ENCODE peak calls at places on chromosomes 12 and 14, in nine cellular contexts. One of them, this sample, is unnamed.

GRCh38 chr12:4849024-4849594 is 60.6 kb upstream of the KCNA1 start:
- DNase-seq in aorta: no peak
- DNase-seq in endothelial cell of umbilical vein: peak
- DNase-seq in ureter: no peak
- DNase-seq in NCI-H1092 treated with DMSO at 0.1 percent for 48 hours: peak
- DNase-seq in Karpas-422: peak
- DNase-seq in midbrain: no peak
- DNase-seq in GM12865: peak
- DNase-seq in NCI-H1417: peak
- DNase-seq in this sample: no peak

GRCh38 chr12:89665556-89665955 is 43.1 kb downstream of the ATP2B1 start:
- DNase-seq in endothelial cell of umbilical vein: no peak
- DNase-seq in NCI-H1092 treated with DMSO at 0.1 percent for 48 hours: no peak
- DNase-seq in GM12865: peak
- DNase-seq in aorta: no peak
- DNase-seq in ureter: no peak
- DNase-seq in NCI-H1417: peak
- DNase-seq in midbrain: no peak
- DNase-seq in Karpas-422: no peak
- DNase-seq in this sample: no peak

GRCh38 chr12:116136340-116136739 is 141.2 kb downstream of the MED13L start:
- DNase-seq in ureter: no peak
- DNase-seq in aorta: no peak
- DNase-seq in NCI-H1092 treated with DMSO at 0.1 percent for 48 hours: no peak
- DNase-seq in endothelial cell of umbilical vein: peak
- DNase-seq in NCI-H1417: no peak
- DNase-seq in GM12865: no peak
- DNase-seq in Karpas-422: no peak
- DNase-seq in midbrain: no peak
- DNase-seq in this sample: no peak

GRCh38 chr14:39265032-39265431 is 31.3 kb downstream of the MIA2 start:
- DNase-seq in NCI-H1417: peak
- DNase-seq in NCI-H1092 treated with DMSO at 0.1 percent for 48 hours: peak
- DNase-seq in endothelial cell of umbilical vein: no peak
- DNase-seq in Karpas-422: no peak
- DNase-seq in ureter: no peak
- DNase-seq in GM12865: no peak
- DNase-seq in midbrain: no peak
- DNase-seq in aorta: no peak
- DNase-seq in this sample: no peak

GRCh38 chr12:104578453-104578852 is 121.7 kb downstream of the CHST11 start:
- DNase-seq in aorta: no peak
- DNase-seq in NCI-H1092 treated with DMSO at 0.1 percent for 48 hours: no peak
- DNase-seq in ureter: no peak
- DNase-seq in midbrain: no peak
- DNase-seq in endothelial cell of umbilical vein: no peak
- DNase-seq in Karpas-422: no peak
- DNase-seq in NCI-H1417: no peak
- DNase-seq in GM12865: no peak
- DNase-seq in this sample: no peak

GRCh38 chr12:49358548-49359141 is 8.6 kb upstream of the SPATS2 start:
- DNase-seq in midbrain: peak
- DNase-seq in NCI-H1417: peak
- DNase-seq in NCI-H1092 treated with DMSO at 0.1 percent for 48 hours: peak
- DNase-seq in Karpas-422: peak
- DNase-seq in aorta: no peak
- DNase-seq in endothelial cell of umbilical vein: peak
- DNase-seq in ureter: no peak
- DNase-seq in GM12865: peak
- DNase-seq in this sample: peak

GRCh38 chr14:105075364-105076295 is 10.4 kb upstream of the GPR132 start:
- DNase-seq in NCI-H1092 treated with DMSO at 0.1 percent for 48 hours: no peak
- DNase-seq in GM12865: peak
- DNase-seq in midbrain: peak
- DNase-seq in ureter: no peak
- DNase-seq in NCI-H1417: peak
- DNase-seq in endothelial cell of umbilical vein: no peak
- DNase-seq in Karpas-422: no peak
- DNase-seq in aorta: peak
- DNase-seq in this sample: peak

GRCh38 chr12:111754671-111755070 is 12.1 kb upstream of the ALDH2 start:
- DNase-seq in NCI-H1417: no peak
- DNase-seq in aorta: no peak
- DNase-seq in GM12865: no peak
- DNase-seq in midbrain: no peak
- DNase-seq in ureter: no peak
- DNase-seq in endothelial cell of umbilical vein: no peak
- DNase-seq in NCI-H1092 treated with DMSO at 0.1 percent for 48 hours: no peak
- DNase-seq in Karpas-422: no peak
- DNase-seq in this sample: no peak

GRCh38 chr12:46926536-46926935 is 100.7 kb upstream of the SLC38A4 start:
- DNase-seq in ureter: no peak
- DNase-seq in NCI-H1417: no peak
- DNase-seq in midbrain: no peak
- DNase-seq in aorta: no peak
- DNase-seq in Karpas-422: no peak
- DNase-seq in GM12865: no peak
- DNase-seq in NCI-H1092 treated with DMSO at 0.1 percent for 48 hours: no peak
- DNase-seq in endothelial cell of umbilical vein: no peak
- DNase-seq in this sample: no peak

GRCh38 chr14:74634964-74635363 is 22.9 kb upstream of the LTBP2 start:
- DNase-seq in Karpas-422: no peak
- DNase-seq in NCI-H1417: peak
- DNase-seq in ureter: no peak
- DNase-seq in midbrain: no peak
- DNase-seq in endothelial cell of umbilical vein: peak
- DNase-seq in NCI-H1092 treated with DMSO at 0.1 percent for 48 hours: no peak
- DNase-seq in GM12865: no peak
- DNase-seq in aorta: no peak
- DNase-seq in this sample: no peak

GRCh38 chr12:41683023-41683422 is 461.7 kb downstream of the GXYLT1 start:
- DNase-seq in endothelial cell of umbilical vein: no peak
- DNase-seq in ureter: no peak
- DNase-seq in GM12865: no peak
- DNase-seq in NCI-H1092 treated with DMSO at 0.1 percent for 48 hours: no peak
- DNase-seq in aorta: no peak
- DNase-seq in NCI-H1417: no peak
- DNase-seq in midbrain: no peak
- DNase-seq in Karpas-422: peak
- DNase-seq in this sample: no peak

GRCh38 chr12:28025821-28026505 is 53.4 kb upstream of the PTHLH start:
- DNase-seq in NCI-H1417: no peak
- DNase-seq in GM12865: no peak
- DNase-seq in endothelial cell of umbilical vein: no peak
- DNase-seq in aorta: no peak
- DNase-seq in NCI-H1092 treated with DMSO at 0.1 percent for 48 hours: no peak
- DNase-seq in midbrain: no peak
- DNase-seq in Karpas-422: no peak
- DNase-seq in ureter: no peak
- DNase-seq in this sample: no peak

GRCh38 chr14:102316048-102316745 is 3.3 kb upstream of the ZNF839 start:
- DNase-seq in aorta: peak
- DNase-seq in endothelial cell of umbilical vein: no peak
- DNase-seq in ureter: no peak
- DNase-seq in NCI-H1092 treated with DMSO at 0.1 percent for 48 hours: peak
- DNase-seq in NCI-H1417: no peak
- DNase-seq in Karpas-422: peak
- DNase-seq in midbrain: no peak
- DNase-seq in GM12865: peak
- DNase-seq in this sample: no peak

GRCh38 chr14:51081712-51082111 is 13.2 kb downstream of the TRIM9 start:
- DNase-seq in GM12865: no peak
- DNase-seq in NCI-H1417: no peak
- DNase-seq in NCI-H1092 treated with DMSO at 0.1 percent for 48 hours: no peak
- DNase-seq in endothelial cell of umbilical vein: no peak
- DNase-seq in Karpas-422: no peak
- DNase-seq in midbrain: no peak
- DNase-seq in aorta: no peak
- DNase-seq in ureter: no peak
- DNase-seq in this sample: no peak

GRCh38 chr12:4270670-4271432 is 2.7 kb upstream of the CCND2 start:
- DNase-seq in GM12865: peak
- DNase-seq in Karpas-422: peak
- DNase-seq in aorta: peak
- DNase-seq in ureter: peak
- DNase-seq in NCI-H1417: no peak
- DNase-seq in midbrain: no peak
- DNase-seq in NCI-H1092 treated with DMSO at 0.1 percent for 48 hours: no peak
- DNase-seq in endothelial cell of umbilical vein: peak
- DNase-seq in this sample: no peak

This sample was measured in left lobe of liver.